ENCODE peak calls at places on chromosomes 7 and 10, in ten cellular contexts. One of them, this sample, is unnamed.

GRCh38 chr10:58266003-58266825 is 1.5 kb downstream of the IPMK start:
- DNase-seq in body of pancreas: no peak
- DNase-seq in ascending aorta: no peak
- DNase-seq in OCI-M1: peak; percentile 76
- DNase-seq in GM12864: peak; percentile 36
- DNase-seq in astrocyte: peak; percentile 57
- DNase-seq in globus pallidus: peak; percentile 28
- DNase-seq in fibroblast of pulmonary artery: peak; percentile 73
- DNase-seq in ELR: peak; percentile 81
- DNase-seq in fibroblast of lung: peak; percentile 67
- DNase-seq in this sample: peak; percentile 30

GRCh38 chr7:112533591-112533990 is 52.8 kb downstream of the LSMEM1 start:
- DNase-seq in fibroblast of lung: no peak
- DNase-seq in OCI-M1: no peak
- DNase-seq in body of pancreas: no peak
- DNase-seq in globus pallidus: no peak
- DNase-seq in astrocyte: no peak
- DNase-seq in fibroblast of pulmonary artery: no peak
- DNase-seq in ascending aorta: no peak
- DNase-seq in GM12864: no peak
- DNase-seq in ELR: peak; percentile 32
- DNase-seq in this sample: no peak

GRCh38 chr7:80263321-80263720 is 128.7 kb downstream of the GNAI1 start:
- DNase-seq in astrocyte: no peak
- DNase-seq in globus pallidus: no peak
- DNase-seq in fibroblast of lung: peak; percentile 19
- DNase-seq in GM12864: no peak
- DNase-seq in ascending aorta: no peak
- DNase-seq in ELR: no peak
- DNase-seq in fibroblast of pulmonary artery: peak; percentile 62
- DNase-seq in OCI-M1: no peak
- DNase-seq in body of pancreas: no peak
- DNase-seq in this sample: no peak

GRCh38 chr7:155466814-155467675 is 9.1 kb downstream of the EN2 start:
- DNase-seq in OCI-M1: no peak
- DNase-seq in fibroblast of lung: no peak
- DNase-seq in globus pallidus: no peak
- DNase-seq in body of pancreas: no peak
- DNase-seq in GM12864: no peak
- DNase-seq in astrocyte: no peak
- DNase-seq in ascending aorta: no peak
- DNase-seq in fibroblast of pulmonary artery: no peak
- DNase-seq in ELR: no peak
- DNase-seq in this sample: peak; percentile 34

GRCh38 chr7:90842430-90842788 is 246.3 kb downstream of the CDK14 start:
- DNase-seq in OCI-M1: no peak
- DNase-seq in astrocyte: no peak
- DNase-seq in ascending aorta: no peak
- DNase-seq in GM12864: no peak
- DNase-seq in fibroblast of pulmonary artery: no peak
- DNase-seq in fibroblast of lung: no peak
- DNase-seq in body of pancreas: no peak
- DNase-seq in globus pallidus: no peak
- DNase-seq in ELR: no peak
- DNase-seq in this sample: no peak

GRCh38 chr7:157007470-157008066 is 2.9 kb downstream of the MNX1 start:
- DNase-seq in GM12864: no peak
- DNase-seq in globus pallidus: no peak
- DNase-seq in body of pancreas: no peak
- DNase-seq in ELR: no peak
- DNase-seq in fibroblast of pulmonary artery: no peak
- DNase-seq in ascending aorta: no peak
- DNase-seq in OCI-M1: peak; percentile 7
- DNase-seq in astrocyte: no peak
- DNase-seq in fibroblast of lung: no peak
- DNase-seq in this sample: no peak

GRCh38 chr7:73340514-73340913 is 12.6 kb downstream of the FKBP6 start:
- DNase-seq in ascending aorta: no peak
- DNase-seq in fibroblast of pulmonary artery: no peak
- DNase-seq in GM12864: no peak
- DNase-seq in globus pallidus: no peak
- DNase-seq in OCI-M1: no peak
- DNase-seq in astrocyte: no peak
- DNase-seq in body of pancreas: no peak
- DNase-seq in fibroblast of lung: no peak
- DNase-seq in ELR: no peak
- DNase-seq in this sample: no peak

GRCh38 chr7:111329367-111330234 is 232.7 kb downstream of the IMMP2L start:
- DNase-seq in ascending aorta: no peak
- DNase-seq in fibroblast of lung: peak; percentile 55
- DNase-seq in body of pancreas: no peak
- DNase-seq in OCI-M1: peak; percentile 81
- DNase-seq in ELR: peak; percentile 22
- DNase-seq in globus pallidus: no peak
- DNase-seq in fibroblast of pulmonary artery: peak; percentile 46
- DNase-seq in astrocyte: no peak
- DNase-seq in GM12864: no peak
- DNase-seq in this sample: no peak

GRCh38 chr7:12303507-12303906 is 92.4 kb downstream of the TMEM106B start:
- DNase-seq in OCI-M1: no peak
- DNase-seq in GM12864: no peak
- DNase-seq in ELR: peak; percentile 16
- DNase-seq in astrocyte: peak; percentile 33
- DNase-seq in globus pallidus: no peak
- DNase-seq in ascending aorta: no peak
- DNase-seq in fibroblast of pulmonary artery: peak; percentile 16
- DNase-seq in fibroblast of lung: no peak
- DNase-seq in body of pancreas: no peak
- DNase-seq in this sample: no peak

GRCh38 chr7:66140924-66141323 is 26.3 kb downstream of the CRCP start:
- DNase-seq in globus pallidus: peak; percentile 55
- DNase-seq in ascending aorta: no peak
- DNase-seq in fibroblast of lung: peak; percentile 92
- DNase-seq in ELR: peak; percentile 65
- DNase-seq in GM12864: no peak
- DNase-seq in OCI-M1: peak; percentile 21
- DNase-seq in fibroblast of pulmonary artery: peak; percentile 86
- DNase-seq in astrocyte: peak; percentile 77
- DNase-seq in body of pancreas: peak; percentile 67
- DNase-seq in this sample: peak; percentile 35

GRCh38 chr10:120477006-120477722 is 20.1 kb downstream of the PLPP4 start:
- DNase-seq in GM12864: no peak
- DNase-seq in body of pancreas: no peak
- DNase-seq in ascending aorta: no peak
- DNase-seq in fibroblast of lung: no peak
- DNase-seq in OCI-M1: no peak
- DNase-seq in globus pallidus: no peak
- DNase-seq in fibroblast of pulmonary artery: peak; percentile 40
- DNase-seq in ELR: peak; percentile 51
- DNase-seq in astrocyte: peak; percentile 92
- DNase-seq in this sample: no peak

GRCh38 chr7:40700653-40701475 is 566.1 kb downstream of the SUGCT start:
- DNase-seq in GM12864: no peak
- DNase-seq in fibroblast of pulmonary artery: peak; percentile 46
- DNase-seq in ascending aorta: no peak
- DNase-seq in body of pancreas: no peak
- DNase-seq in globus pallidus: no peak
- DNase-seq in astrocyte: peak; percentile 56
- DNase-seq in fibroblast of lung: no peak
- DNase-seq in ELR: no peak
- DNase-seq in OCI-M1: no peak
- DNase-seq in this sample: peak; percentile 8

GRCh38 chr10:87798082-87798481 is 19.9 kb downstream of the ATAD1 start:
- DNase-seq in ELR: no peak
- DNase-seq in astrocyte: no peak
- DNase-seq in GM12864: no peak
- DNase-seq in globus pallidus: no peak
- DNase-seq in body of pancreas: no peak
- DNase-seq in ascending aorta: no peak
- DNase-seq in fibroblast of lung: no peak
- DNase-seq in fibroblast of pulmonary artery: no peak
- DNase-seq in OCI-M1: no peak
- DNase-seq in this sample: peak; percentile 83

GRCh38 chr10:59557052-59557451 is 152.6 kb downstream of the SLC16A9 start:
- DNase-seq in astrocyte: no peak
- DNase-seq in body of pancreas: peak; percentile 37
- DNase-seq in GM12864: no peak
- DNase-seq in fibroblast of lung: peak; percentile 11
- DNase-seq in ELR: no peak
- DNase-seq in fibroblast of pulmonary artery: peak; percentile 21
- DNase-seq in globus pallidus: no peak
- DNase-seq in OCI-M1: no peak
- DNase-seq in ascending aorta: no peak
- DNase-seq in this sample: no peak

This sample was measured in KBM-7.